ENCODE peak calls at places on chromosomes 12 and 14, in six cellular contexts. U, D, S, M, B and C are unnamed samples.
A peak's percentile ranks its signal among the peaks of the same experiment; 100 is the strongest.

GRCh38 chr12:105876426-105876927 is 262.3 kb downstream of the NUAK1 start:
- DNase-seq in U (no peak), D (no peak), S (no peak), M (no peak), B (no peak), C (no peak)

GRCh38 chr14:102209224-102209966 is 69.7 kb downstream of the WDR20 start:
- DNase-seq in U (no peak), D (no peak), S (peak; percentile 87), M (no peak), B (peak; percentile 73), C (no peak)

GRCh38 chr12:116855744-116856470 is 25.3 kb downstream of the HRK start:
- DNase-seq in U (no peak), D (no peak), S (no peak), M (no peak), B (no peak), C (no peak)

GRCh38 chr12:58873496-58873895 is 46.8 kb downstream of the LRIG3 start:
- DNase-seq in U (no peak), D (no peak), S (no peak), M (no peak), B (no peak), C (no peak)

GRCh38 chr12:33596814-33597213 is 157.2 kb upstream of the SYT10 start:
- DNase-seq in U (no peak), D (no peak), S (no peak), M (no peak), B (no peak), C (no peak)

GRCh38 chr14:32692441-32692840 is 246.2 kb upstream of the NPAS3 start:
- DNase-seq in U (no peak), D (no peak), S (no peak), M (no peak), B (no peak), C (peak; percentile 33)

GRCh38 chr14:95156153-95156764 is 1.1 kb downstream of the DICER1 start:
- DNase-seq in U (no peak), D (no peak), S (peak; percentile 17), M (no peak), B (peak; percentile 33), C (peak; percentile 20)

GRCh38 chr12:65343801-65344200 is 65.3 kb downstream of the MSRB3 start:
- DNase-seq in U (no peak), D (no peak), S (no peak), M (no peak), B (no peak), C (no peak)

GRCh38 chr12:55220725-55221124 is at the start of gene OR10A7:
- DNase-seq in U (no peak), D (no peak), S (no peak), M (no peak), B (no peak), C (no peak)

GRCh38 chr12:108394196-108394595 is 55.1 kb upstream of the CMKLR1 start:
- DNase-seq in U (peak; percentile 26), D (no peak), S (no peak), M (no peak), B (peak; percentile 65), C (no peak)

GRCh38 chr14:100950024-100950423 is 46.5 kb upstream of the RTL1 start:
- DNase-seq in U (no peak), D (no peak), S (no peak), M (no peak), B (no peak), C (no peak)

GRCh38 chr12:57716305-57716704 is 22.2 kb downstream of the AGAP2 start:
- DNase-seq in U (no peak), D (no peak), S (no peak), M (no peak), B (no peak), C (no peak)

DNA sequence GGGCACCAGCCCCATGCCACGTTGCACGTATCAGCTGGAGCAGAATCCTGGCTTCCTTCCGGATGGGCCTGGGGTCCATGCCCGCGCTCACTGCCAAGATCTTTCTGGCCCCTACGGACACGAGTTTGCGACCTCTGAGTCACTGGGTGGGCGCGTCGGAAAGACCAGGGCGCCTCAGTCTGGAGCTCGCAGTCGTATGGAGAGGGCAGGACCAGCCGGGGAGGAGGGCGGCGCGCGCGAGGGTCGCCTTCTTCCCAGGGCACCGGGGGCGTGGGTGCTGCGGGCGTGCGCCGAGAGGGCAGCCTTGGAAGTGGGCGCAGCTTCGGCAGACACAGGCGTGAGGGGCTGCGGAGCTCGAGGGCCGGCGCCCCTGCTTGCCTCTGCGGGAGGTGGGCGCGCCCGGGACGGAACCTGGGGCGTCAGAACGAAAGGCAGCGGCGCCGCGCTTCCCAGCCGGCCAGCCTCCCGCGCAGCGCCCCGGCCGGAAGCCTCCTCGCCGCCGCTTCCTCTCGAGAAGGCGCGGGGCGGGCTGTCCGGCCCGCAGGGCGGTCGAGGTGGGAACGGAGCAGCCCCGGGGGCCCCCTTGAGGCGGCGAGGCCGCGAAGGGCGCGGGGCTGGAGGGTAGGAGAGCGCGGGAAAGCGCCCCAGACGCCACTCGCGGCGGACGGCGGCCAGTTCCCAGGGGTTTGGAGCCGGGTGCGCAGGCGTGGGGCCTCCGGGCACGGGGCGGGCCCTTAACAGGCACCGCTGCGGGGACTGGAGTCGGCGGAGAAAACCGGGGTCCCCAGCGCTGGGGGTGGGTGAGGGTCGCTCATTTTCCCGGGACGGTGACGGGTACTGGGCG is at the start of gene ARL6IP4:
- DNase-seq in U (peak; percentile 56), D (peak; percentile 31), S (peak; percentile 57), M (no peak), B (peak; percentile 63), C (peak; percentile 84)
- TF ChIP-seq POLR2A in U (peak; percentile 38), D (peak; percentile 58), S (no peak), M (no peak), B (peak; percentile 10), C (peak; percentile 70)

GRCh38 chr12:6632026-6632978 is 3.5 kb downstream of the LPAR5 start:
- DNase-seq in U (peak; percentile 43), D (no peak), S (peak; percentile 37), M (no peak), B (peak; percentile 47), C (no peak)
- TF ChIP-seq POLR2A in U (no peak), D (no peak), S (no peak), M (no peak), B (no peak), C (no peak)

GRCh38 chr14:23319746-23320583 is 1.3 kb upstream of the PABPN1 start:
- DNase-seq in U (no peak), D (no peak), S (peak; percentile 23), M (no peak), B (no peak), C (no peak)

GRCh38 chr14:23323838-23324454 is 2.7 kb downstream of the PABPN1 start:
- DNase-seq in U (no peak), D (no peak), S (no peak), M (no peak), B (no peak), C (no peak)

GRCh38 chr14:23320584-23321571 is at the start of gene PABPN1:
- DNase-seq in U (peak; percentile 99), D (peak; percentile 99), S (peak; percentile 99), M (peak; percentile 99), B (peak; percentile 100), C (peak; percentile 100)

GRCh38 chr14:23322568-23323517 is 1.6 kb downstream of the PABPN1 start:
- DNase-seq in U (no peak), D (no peak), S (no peak), M (no peak), B (no peak), C (no peak)

GRCh38 chr14:23321572-23322547 is 603 bp downstream of the PABPN1 start:
- DNase-seq in U (peak; percentile 43), D (no peak), S (no peak), M (no peak), B (peak; percentile 54), C (peak; percentile 76)
- TF ChIP-seq POLR2A in U (peak; percentile 35), D (no peak), S (no peak), M (peak; percentile 64), B (no peak), C (peak; percentile 52)

DNA sequence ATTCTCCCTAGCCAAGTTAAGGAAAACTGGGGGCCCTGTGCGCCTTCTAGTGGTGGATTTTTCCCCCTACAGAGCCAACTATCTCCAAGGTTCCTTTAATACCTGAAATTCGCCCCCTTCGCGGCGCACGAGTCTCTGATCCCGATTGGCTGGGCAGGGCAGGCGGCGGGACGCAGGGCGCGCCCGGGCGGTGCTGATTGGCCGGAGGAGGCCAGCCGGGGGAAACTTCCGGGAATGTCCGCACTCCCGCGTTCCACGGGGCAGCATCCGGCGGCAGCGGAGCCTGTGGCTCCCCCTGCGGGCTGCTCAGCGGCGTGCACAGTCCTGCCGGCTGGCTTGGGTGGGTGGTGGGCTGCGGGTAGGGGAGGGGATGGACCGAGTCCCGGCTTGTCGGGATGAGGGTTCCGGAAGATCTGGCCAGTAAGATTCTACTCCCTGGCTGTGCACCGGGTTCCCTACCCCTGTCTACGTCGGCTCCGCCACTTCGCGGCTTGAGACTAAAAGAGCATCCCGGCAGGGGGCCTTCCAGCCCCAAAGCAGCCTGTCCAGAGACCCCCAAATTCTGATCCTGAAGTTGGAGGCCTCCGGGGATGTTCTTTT is at the start of gene NABP2:
- DNase-seq in U (peak; percentile 98), D (peak; percentile 97), S (peak; percentile 99), M (peak; percentile 95), B (peak; percentile 98), C (peak; percentile 95)
- TF ChIP-seq POLR2A in U (peak; percentile 65), D (no peak), S (no peak), M (no peak), B (no peak), C (peak; percentile 47)

GRCh38 chr12:12011880-12012260 is 58.9 kb upstream of the BCL2L14 start:
- DNase-seq in U (no peak), D (no peak), S (no peak), M (no peak), B (no peak), C (no peak)

GRCh38 chr12:12008232-12008850 is 62.4 kb upstream of the BCL2L14 start:
- DNase-seq in U (no peak), D (no peak), S (no peak), M (no peak), B (no peak), C (peak; percentile 26)

GRCh38 chr12:12008931-12009611 is 61.7 kb upstream of the BCL2L14 start:
- DNase-seq in U (peak; percentile 20), D (no peak), S (peak; percentile 49), M (peak; percentile 78), B (no peak), C (no peak)

GRCh38 chr12:12007713-12008231 is 63.0 kb upstream of the BCL2L14 start:
- DNase-seq in U (no peak), D (no peak), S (no peak), M (no peak), B (no peak), C (no peak)

GRCh38 chr12:12010277-12011031 is 60.3 kb upstream of the BCL2L14 start:
- DNase-seq in U (peak; percentile 69), D (no peak), S (peak; percentile 12), M (no peak), B (peak; percentile 52), C (no peak)
- TF ChIP-seq POLR2A in U (no peak), D (no peak), S (no peak), M (no peak), B (no peak), C (no peak)